ENCODE peak calls at places on chromosomes 2 and 18, in ten cellular contexts. G is psoas muscle; C is CD4-positive, alpha-beta T cell; U is Caco-2; H is A549; P is HCT116; E is OCI-LY7; Y is CD4-positive, alpha-beta memory T cell; D is body of pancreas; X is ovary. R is an unnamed sample.

GRCh38 chr2:228602277-228602676 is 420.8 kb upstream of the SPHKAP start:
- DNase-seq in G (no peak), C (no peak), U (no peak), H (no peak), P (no peak), E (no peak), Y (no peak), D (no peak), X (no peak), R (no peak)

GRCh38 chr18:31954349-31954748 is 11.4 kb upstream of the TRAPPC8 start:
- DNase-seq in G (no peak), C (no peak), U (no peak), H (peak; percentile 42), P (no peak), E (no peak), Y (no peak), D (no peak), X (no peak), R (peak; percentile 10)

GRCh38 chr2:166167451-166167850 is 39.6 kb upstream of the SCN1A start:
- DNase-seq in G (no peak), C (no peak), U (no peak), H (no peak), P (no peak), E (no peak), Y (no peak), D (no peak), X (no peak), R (no peak)

GRCh38 chr2:124024491-124025348 is at the start of gene CNTNAP5:
- DNase-seq in G (peak; percentile 65), C (no peak), U (no peak), H (no peak), P (no peak), E (no peak), Y (no peak), D (peak; percentile 77), X (peak; percentile 22), R (peak; percentile 54)

GRCh38 chr2:43076676-43077075 is 149.7 kb downstream of the ZFP36L2 start:
- DNase-seq in G (no peak), C (no peak), U (peak; percentile 12), H (no peak), P (no peak), E (no peak), Y (no peak), D (no peak), X (no peak), R (no peak)

GRCh38 chr2:114545052-114545451 is 102.6 kb downstream of the DPP10 start:
- DNase-seq in G (no peak), C (no peak), U (no peak), H (no peak), P (no peak), E (no peak), Y (no peak), D (no peak), X (no peak), R (no peak)

GRCh38 chr18:41323044-41323443 is 632.0 kb upstream of the PIK3C3 start:
- DNase-seq in G (no peak), C (no peak), U (no peak), H (no peak), P (no peak), E (no peak), Y (no peak), D (no peak), X (no peak), R (no peak)

GRCh38 chr2:113767811-113768210 is 11.4 kb upstream of the SLC35F5 start:
- DNase-seq in G (no peak), C (no peak), U (no peak), H (no peak), P (no peak), E (no peak), Y (no peak), D (no peak), X (no peak), R (no peak)

GRCh38 chr2:176122633-176123482 is at the start of gene HOXD9:
- DNase-seq in G (peak; percentile 87), C (no peak), U (no peak), H (no peak), P (no peak), E (no peak), Y (no peak), D (peak; percentile 43), X (peak; percentile 82), R (peak; percentile 74)

GRCh38 chr18:31274915-31275314 is 43.0 kb upstream of the DSG1 start:
- DNase-seq in G (peak; percentile 52), C (no peak), U (no peak), H (peak; percentile 69), P (peak; percentile 66), E (no peak), Y (no peak), D (peak; percentile 70), X (peak; percentile 15), R (no peak)

GRCh38 chr2:168740360-168740759 is 62.1 kb upstream of the NOSTRIN start:
- DNase-seq in G (no peak), C (no peak), U (no peak), H (no peak), P (no peak), E (no peak), Y (no peak), D (no peak), X (no peak), R (no peak)

GRCh38 chr2:219645631-219646527 is 18.4 kb downstream of the SLC4A3 start:
- DNase-seq in G (no peak), C (no peak), U (no peak), H (no peak), P (peak; percentile 65), E (no peak), Y (no peak), D (no peak), X (peak; percentile 67), R (no peak)

GRCh38 chr2:27222407-27222806 is 5.2 kb downstream of the CAD start:
- DNase-seq in G (no peak), C (no peak), U (no peak), H (no peak), P (no peak), E (no peak), Y (no peak), D (no peak), X (no peak), R (no peak)

GRCh38 chr2:64919261-64919660 is 69.9 kb upstream of the SLC1A4 start:
- DNase-seq in G (no peak), C (no peak), U (no peak), H (no peak), P (no peak), E (no peak), Y (no peak), D (no peak), X (no peak), R (no peak)

GRCh38 chr18:67513285-67513684 is 3.2 kb downstream of the DSEL start:
- DNase-seq in G (no peak), C (no peak), U (no peak), H (peak; percentile 24), P (no peak), E (no peak), Y (no peak), D (no peak), X (no peak), R (no peak)

DNA sequence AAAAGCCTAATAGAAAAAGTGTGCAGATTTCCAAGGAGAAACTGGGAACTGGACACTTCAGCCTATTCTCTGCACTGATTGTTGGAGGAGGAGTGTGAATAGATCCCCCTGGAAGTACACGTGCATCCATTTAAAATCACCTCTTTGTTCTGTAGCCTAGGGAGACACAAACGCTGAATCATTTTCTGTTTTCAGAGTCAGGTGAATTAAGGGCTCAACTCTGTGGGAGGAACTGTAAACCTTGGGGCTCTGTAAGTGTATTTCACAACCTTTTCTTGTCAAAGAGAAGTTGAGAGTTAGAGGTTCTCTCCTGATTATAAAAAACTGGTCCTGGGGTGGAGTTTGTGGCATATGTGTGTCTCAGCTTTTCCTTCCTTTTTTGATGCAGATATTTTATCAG is 159.7 kb downstream of the SPAG16 start:
- DNase-seq in G (no peak), C (no peak), U (no peak), H (no peak), P (no peak), E (no peak), Y (no peak), D (no peak), X (no peak), R (no peak)
- H3K9me3 ChIP-seq in G (peaks cover 5% of the 10 kb centered on the region), C (no peaks in the 10 kb centered on the region), U (peaks cover 15% of the 10 kb centered on the region), H (no peaks in the 10 kb centered on the region), P (no peaks in the 10 kb centered on the region), E (no peaks in the 10 kb centered on the region), Y (no peaks in the 10 kb centered on the region), D (no peaks in the 10 kb centered on the region), X (no peaks in the 10 kb centered on the region), R (no peaks in the 10 kb centered on the region)

DNA sequence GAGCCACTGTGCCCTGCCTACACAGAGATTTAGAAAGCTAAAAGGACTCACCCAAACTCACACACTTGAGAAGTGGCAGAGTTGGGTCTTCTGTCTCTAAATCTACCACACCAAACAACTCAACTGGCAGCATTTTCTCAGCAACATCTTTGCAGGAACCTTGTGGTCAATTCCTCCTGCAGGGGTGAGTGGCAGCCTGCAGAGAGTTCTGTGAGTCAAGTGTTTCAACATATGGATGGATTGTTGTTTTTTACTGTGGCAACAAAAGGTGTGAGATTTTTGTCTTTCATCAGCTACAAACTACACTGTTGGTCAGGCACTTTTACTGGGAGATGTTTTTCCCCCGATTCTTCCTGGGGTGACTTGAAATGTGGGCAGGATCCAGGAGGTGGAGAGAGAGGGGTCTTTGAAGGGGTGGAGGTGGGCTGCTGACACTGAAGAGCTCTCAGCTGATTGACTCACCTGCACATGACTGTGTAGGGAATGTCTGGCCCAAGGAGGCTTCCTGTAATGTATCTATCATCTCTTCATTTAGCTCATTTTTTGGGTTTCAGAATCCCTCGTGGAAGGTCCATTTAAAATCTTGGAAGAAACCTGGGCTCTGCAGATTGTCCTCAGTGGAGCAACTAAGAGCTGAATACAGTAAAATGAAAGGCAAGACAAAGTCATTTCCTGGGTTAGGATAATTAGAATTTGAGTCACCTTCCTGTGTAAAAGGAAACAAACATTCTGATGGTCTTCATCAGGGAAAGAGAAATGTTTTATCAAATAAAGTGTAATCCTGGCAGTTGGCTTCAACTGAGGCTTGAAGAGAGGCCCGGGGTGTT is 98.6 kb downstream of the MSH2 start:
- DNase-seq in G (no peak), C (no peak), U (no peak), H (no peak), P (no peak), E (no peak), Y (no peak), D (no peak), X (no peak), R (no peak)
- H3K9me3 ChIP-seq in G (no peaks in the 10 kb centered on the region), C (peaks cover 16% of the 10 kb centered on the region), U (peaks cover 19% of the 10 kb centered on the region), H (peaks cover 31% of the 10 kb centered on the region), P (peaks cover 12% of the 10 kb centered on the region), E (peaks cover 64% of the 10 kb centered on the region), Y (no peaks in the 10 kb centered on the region), D (peaks cover 10% of the 10 kb centered on the region), X (no peaks in the 10 kb centered on the region), R (no peaks in the 10 kb centered on the region)

GRCh38 chr2:109444916-109445315 is 168.8 kb downstream of the SEPTIN10 start:
- DNase-seq in G (no peak), C (no peak), U (no peak), H (no peak), P (no peak), E (no peak), Y (no peak), D (no peak), X (no peak), R (no peak)
- H3K9me3 ChIP-seq in G (peaks cover 18% of the 10 kb centered on the region), C (peaks cover 33% of the 10 kb centered on the region), U (peaks cover 22% of the 10 kb centered on the region), H (peaks cover 45% of the 10 kb centered on the region), P (peaks cover 4% of the 10 kb centered on the region), E (peaks cover 5% of the 10 kb centered on the region), Y (no peaks in the 10 kb centered on the region), D (peaks cover 10% of the 10 kb centered on the region), X (no peaks in the 10 kb centered on the region), R (no peaks in the 10 kb centered on the region)

DNA sequence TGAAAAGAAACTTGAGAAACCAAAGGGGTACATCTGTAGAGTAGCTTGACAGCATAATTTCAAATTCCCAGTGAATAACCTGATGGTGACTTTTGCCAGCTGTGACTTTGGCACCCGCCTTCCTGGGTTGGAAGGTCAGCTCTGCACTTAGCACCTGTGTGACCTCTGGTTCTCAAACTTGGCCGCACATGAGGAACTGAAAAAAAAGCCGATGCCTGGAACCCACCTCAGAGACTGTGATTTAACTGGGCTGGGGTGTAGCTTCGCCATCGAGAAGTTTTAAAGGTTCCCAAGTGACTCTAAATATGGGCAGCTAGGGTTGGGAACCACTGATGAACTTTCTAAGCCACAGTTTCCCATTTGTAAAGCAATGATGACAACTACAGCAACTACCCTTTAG is 6.5 kb downstream of the EFEMP1 start:
- DNase-seq in G (no peak), C (no peak), U (no peak), H (no peak), P (no peak), E (no peak), Y (no peak), D (no peak), X (no peak), R (no peak)
- H3K9me3 ChIP-seq in G (no peaks in the 10 kb centered on the region), C (no peaks in the 10 kb centered on the region), U (no peaks in the 10 kb centered on the region), H (no peaks in the 10 kb centered on the region), P (no peaks in the 10 kb centered on the region), E (no peaks in the 10 kb centered on the region), Y (no peaks in the 10 kb centered on the region), D (no peaks in the 10 kb centered on the region), X (no peaks in the 10 kb centered on the region), R (no peaks in the 10 kb centered on the region)

R was measured in BE2C.